ENCODE peak calls at places on chromosomes 11 and 22, in ten cellular contexts. K is esophagus squamous epithelium, R is ovary, Z is mesendoderm, U is endothelial cell of umbilical vein, H is colonic mucosa, A is iPS DF 6.9, X is endodermal cell, B is cardiac muscle cell, O is psoas muscle. L is an unnamed sample.

GRCh38 chr11:47179655-47179991 is 2.9 kb upstream of the ARFGAP2 start:
- DNase-seq in K (no peak), R (no peak), Z (peak; percentile 88), U (peak; percentile 52), H (no peak), A (no peak), X (peak; percentile 86), B (peak; percentile 68), O (peak; percentile 69), L (peak; percentile 43)

GRCh38 chr11:112223125-112223524 is 3.1 kb upstream of the PTS start:
- DNase-seq in K (no peak), R (no peak), Z (no peak), U (no peak), H (no peak), A (no peak), X (no peak), B (no peak), O (no peak), L (no peak)

GRCh38 chr11:17412488-17413180 is 24.2 kb upstream of the KCNJ11 start:
- DNase-seq in K (no peak), R (no peak), Z (peak; percentile 27), U (no peak), H (no peak), A (no peak), X (no peak), B (no peak), O (no peak), L (no peak)

GRCh38 chr22:36435516-36436415 is 45.7 kb downstream of the TXN2 start:
- DNase-seq in K (no peak), R (no peak), Z (peak; percentile 88), U (no peak), H (peak; percentile 88), A (no peak), X (peak; percentile 89), B (peak; percentile 67), O (no peak), L (no peak)

GRCh38 chr11:125842319-125842948 is 9.3 kb downstream of the PATE4 start:
- DNase-seq in K (no peak), R (no peak), Z (peak; percentile 24), U (peak; percentile 22), H (no peak), A (no peak), X (peak; percentile 49), B (no peak), O (no peak), L (no peak)

GRCh38 chr11:88179966-88180629 is 4.9 kb upstream of the RAB38 start:
- DNase-seq in K (no peak), R (no peak), Z (no peak), U (no peak), H (no peak), A (no peak), X (no peak), B (no peak), O (no peak), L (no peak)

GRCh38 chr22:38758276-38758945 is 2.6 kb upstream of the SUN2 start:
- DNase-seq in K (no peak), R (no peak), Z (no peak), U (no peak), H (no peak), A (no peak), X (no peak), B (no peak), O (peak; percentile 47), L (no peak)

GRCh38 chr11:66011239-66011784 is 496 bp upstream of the CST6 start:
- DNase-seq in K (no peak), R (no peak), Z (peak; percentile 95), U (no peak), H (no peak), A (no peak), X (peak; percentile 88), B (no peak), O (no peak), L (peak; percentile 66)

GRCh38 chr11:81995907-81996306 is 737.8 kb downstream of the FAM181B start:
- DNase-seq in K (no peak), R (no peak), Z (no peak), U (no peak), H (no peak), A (no peak), X (no peak), B (no peak), O (no peak), L (no peak)

GRCh38 chr11:49208006-49208721 is at the start of gene FOLH1:
- DNase-seq in K (no peak), R (peak; percentile 34), Z (peak; percentile 66), U (peak; percentile 6), H (peak; percentile 18), A (no peak), X (peak; percentile 59), B (peak; percentile 1), O (peak; percentile 54), L (peak; percentile 23)

GRCh38 chr11:122703541-122704272 is 48.2 kb downstream of the UBASH3B start:
- DNase-seq in K (no peak), R (no peak), Z (no peak), U (peak; percentile 59), H (no peak), A (no peak), X (no peak), B (no peak), O (no peak), L (peak; percentile 73)

GRCh38 chr11:107583629-107584195 is 7.2 kb upstream of the ELMOD1 start:
- DNase-seq in K (no peak), R (no peak), Z (no peak), U (no peak), H (no peak), A (no peak), X (no peak), B (no peak), O (no peak), L (no peak)

GRCh38 chr11:71391786-71392185 is 56.4 kb downstream of the DHCR7 start:
- DNase-seq in K (no peak), R (no peak), Z (no peak), U (no peak), H (no peak), A (no peak), X (no peak), B (no peak), O (no peak), L (peak; percentile 31)

GRCh38 chr22:30266445-30267381 is at the start of gene OSM:
- DNase-seq in K (no peak), R (no peak), Z (no peak), U (no peak), H (peak; percentile 53), A (no peak), X (no peak), B (no peak), O (peak; percentile 83), L (no peak)

GRCh38 chr22:37457093-37457893 is 28.9 kb downstream of the MFNG start:
- DNase-seq in K (no peak), R (peak; percentile 41), Z (peak; percentile 80), U (peak; percentile 60), H (peak; percentile 86), A (peak; percentile 75), X (peak; percentile 97), B (peak; percentile 81), O (peak; percentile 74), L (peak; percentile 38)

GRCh38 chr11:118892515-118892914 is 8.8 kb downstream of the CXCR5 start:
- DNase-seq in K (no peak), R (no peak), Z (no peak), U (no peak), H (no peak), A (no peak), X (no peak), B (no peak), O (no peak), L (no peak)

GRCh38 chr11:127632971-127633680 is 632.6 kb upstream of the KIRREL3 start:
- DNase-seq in K (no peak), R (no peak), Z (peak; percentile 58), U (no peak), H (no peak), A (no peak), X (no peak), B (no peak), O (no peak), L (no peak)

GRCh38 chr22:39231197-39231950 is 13.4 kb downstream of the PDGFB start:
- DNase-seq in K (no peak), R (no peak), Z (no peak), U (no peak), H (no peak), A (no peak), X (no peak), B (no peak), O (peak; percentile 51), L (no peak)

GRCh38 chr11:67576742-67577475 is 6.7 kb upstream of the GSTP1 start:
- DNase-seq in K (no peak), R (no peak), Z (no peak), U (no peak), H (no peak), A (no peak), X (peak; percentile 70), B (no peak), O (no peak), L (no peak)
- H3K27me3 ChIP-seq in K (peaks cover 39% of the 10 kb centered on the region), R (no peaks in the 10 kb centered on the region), Z (no peaks in the 10 kb centered on the region), U (peaks cover 2% of the 10 kb centered on the region), H (no peaks in the 10 kb centered on the region), A (no peaks in the 10 kb centered on the region), X (no peaks in the 10 kb centered on the region), B (no peaks in the 10 kb centered on the region), O (no peaks in the 10 kb centered on the region), L (no peaks in the 10 kb centered on the region)

GRCh38 chr22:42365942-42366660 is 66.1 kb downstream of the NFAM1 start:
- DNase-seq in K (no peak), R (no peak), Z (no peak), U (no peak), H (no peak), A (no peak), X (no peak), B (no peak), O (no peak), L (no peak)
- H3K27me3 ChIP-seq in K (peaks cover 37% of the 10 kb centered on the region), R (no peaks in the 10 kb centered on the region), Z (peaks cover 2% of the 10 kb centered on the region), U (peaks cover 44% of the 10 kb centered on the region), H (no peaks in the 10 kb centered on the region), A (no peaks in the 10 kb centered on the region), X (peaks cover 22% of the 10 kb centered on the region), B (peaks cover 19% of the 10 kb centered on the region), O (no peaks in the 10 kb centered on the region), L (no peaks in the 10 kb centered on the region)

DNA sequence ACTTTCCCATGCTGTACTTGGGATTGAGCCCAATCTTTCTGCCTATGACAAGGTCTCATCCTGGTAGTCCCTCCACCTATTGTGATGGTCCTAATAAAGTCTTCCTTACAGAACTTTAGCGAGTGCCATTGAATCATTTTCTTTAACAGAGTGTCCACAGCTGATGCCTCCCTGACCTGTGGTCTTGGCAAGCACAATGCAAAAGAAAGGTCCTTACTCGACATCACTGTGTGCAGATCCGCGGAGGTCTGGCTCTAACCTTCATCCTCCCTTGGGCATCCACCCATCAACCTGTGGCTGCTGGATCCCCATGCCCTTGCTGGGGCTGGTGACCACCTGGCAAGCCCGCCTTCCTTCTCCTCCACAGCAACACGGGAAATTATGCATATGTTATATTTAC is 1203.9 kb downstream of the TBC1D22A start:
- DNase-seq in K (no peak), R (no peak), Z (no peak), U (no peak), H (no peak), A (no peak), X (no peak), B (no peak), O (no peak), L (no peak)
- H3K27me3 ChIP-seq in K (peaks cover 2% of the 10 kb centered on the region), R (no peaks in the 10 kb centered on the region), Z (no peaks in the 10 kb centered on the region), U (no peaks in the 10 kb centered on the region), H (no peaks in the 10 kb centered on the region), A (no peaks in the 10 kb centered on the region), X (no peaks in the 10 kb centered on the region), B (no peaks in the 10 kb centered on the region), O (peaks cover 2% of the 10 kb centered on the region), L (no peaks in the 10 kb centered on the region)

DNA sequence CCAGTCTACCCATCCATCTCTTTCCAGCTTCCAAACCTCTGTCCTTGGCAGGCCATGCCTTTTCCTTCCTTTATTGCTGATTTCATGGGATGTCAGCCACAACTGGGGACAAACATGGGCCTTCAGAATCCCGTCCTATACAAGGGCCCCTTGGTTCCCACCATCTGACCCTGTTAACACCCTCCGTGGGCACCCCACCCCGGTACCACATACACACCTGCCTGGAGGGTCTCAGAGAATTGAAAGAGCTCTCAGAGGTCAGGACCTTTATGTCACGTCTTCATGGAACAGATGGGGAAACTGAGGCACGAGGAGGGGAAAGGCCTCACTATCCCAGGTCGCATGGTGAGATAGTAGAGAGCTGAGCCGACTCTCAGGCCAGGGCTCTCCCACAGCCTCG is 53.0 kb downstream of the MPPED1 start:
- DNase-seq in K (no peak), R (no peak), Z (no peak), U (no peak), H (no peak), A (no peak), X (no peak), B (no peak), O (no peak), L (no peak)
- H3K27me3 ChIP-seq in K (peaks cover 54% of the 10 kb centered on the region), R (no peaks in the 10 kb centered on the region), Z (no peaks in the 10 kb centered on the region), U (no peaks in the 10 kb centered on the region), H (no peaks in the 10 kb centered on the region), A (no peaks in the 10 kb centered on the region), X (peaks cover 11% of the 10 kb centered on the region), B (peaks cover 32% of the 10 kb centered on the region), O (no peaks in the 10 kb centered on the region), L (peaks cover 7% of the 10 kb centered on the region)

L was measured in MG63.